ENCODE peak calls at places on chromosomes 13 and 19, in four cellular contexts. S, A, R and N are unnamed samples.

GRCh38 chr19:16372065-16372915 is 47.7 kb downstream of the KLF2 start:
- DNase-seq in S (no peak), A (no peak), R (no peak), N (peak)

GRCh38 chr13:27005556-27005955 is 166.1 kb downstream of the USP12 start:
- DNase-seq in S (no peak), A (no peak), R (no peak), N (no peak)

GRCh38 chr13:59680429-59681024 is 483.2 kb downstream of the DIAPH3 start:
- DNase-seq in S (peak), A (no peak), R (no peak), N (no peak)

GRCh38 chr13:85819513-85819912 is 20.3 kb upstream of the SLITRK6 start:
- DNase-seq in S (no peak), A (no peak), R (no peak), N (no peak)

GRCh38 chr19:10836478-10837325 is 690 bp upstream of the TMED1 start:
- DNase-seq in S (peak), A (no peak), R (no peak), N (peak)

GRCh38 chr19:48632692-48633147 is 4.5 kb downstream of the DBP start:
- DNase-seq in S (no peak), A (no peak), R (no peak), N (no peak)

GRCh38 chr13:100673831-100674362 is 698 bp downstream of the TMTC4 start:
- DNase-seq in S (peak), A (no peak), R (peak), N (peak)

GRCh38 chr13:91946498-91947070 is 548.2 kb downstream of the GPC5 start:
- DNase-seq in S (peak), A (no peak), R (peak), N (no peak)

GRCh38 chr13:113547248-113547971 is 37.1 kb upstream of the TFDP1 start:
- DNase-seq in S (no peak), A (peak), R (no peak), N (peak)

GRCh38 chr19:47187023-47187655 is 43.9 kb downstream of the BBC3 start:
- DNase-seq in S (no peak), A (no peak), R (no peak), N (no peak)

GRCh38 chr13:25494708-25495411 is 123.1 kb downstream of the ATP8A2 start:
- DNase-seq in S (no peak), A (no peak), R (no peak), N (no peak)

GRCh38 chr13:105982219-105982618 is 553.2 kb downstream of the EFNB2 start:
- DNase-seq in S (no peak), A (peak), R (no peak), N (no peak)

GRCh38 chr13:21060827-21061076 is 634 bp downstream of the LATS2 start:
- DNase-seq in S (no peak), A (no peak), R (no peak), N (peak)

GRCh38 chr19:23802290-23802689 is 43.6 kb upstream of the ZNF681 start:
- DNase-seq in S (no peak), A (no peak), R (no peak), N (no peak)

GRCh38 chr19:10422846-10423245 is 2.5 kb downstream of the PDE4A start:
- DNase-seq in S (no peak), A (no peak), R (no peak), N (no peak)

GRCh38 chr13:114045113-114045735 is 71.3 kb upstream of the C13orf46 start:
- DNase-seq in S (no peak), A (no peak), R (no peak), N (no peak)

GRCh38 chr19:28618504-28618903 is 594.4 kb downstream of the UQCRFS1 start:
- DNase-seq in S (no peak), A (no peak), R (no peak), N (no peak)

GRCh38 chr13:112766336-112766735 is 76.5 kb downstream of the ATP11A start:
- DNase-seq in S (no peak), A (no peak), R (no peak), N (no peak)

GRCh38 chr13:70842062-70842644 is 733.9 kb upstream of the KLHL1 start:
- DNase-seq in S (no peak), A (no peak), R (no peak), N (no peak)

GRCh38 chr19:54341295-54341694 is 2.3 kb upstream of the LILRA4 start:
- DNase-seq in S (no peak), A (no peak), R (no peak), N (no peak)

GRCh38 chr13:113209336-113209879 is at the start of gene CUL4A:
- DNase-seq in S (peak), A (peak), R (peak), N (peak)

GRCh38 chr13:110233181-110233641 is 73.7 kb downstream of the COL4A1 start:
- DNase-seq in S (no peak), A (peak), R (no peak), N (peak)

GRCh38 chr13:100440756-100441421 is 147.7 kb downstream of the GGACT start:
- DNase-seq in S (no peak), A (no peak), R (peak), N (no peak)

GRCh38 chr19:41707502-41707812 is 969 bp upstream of the CEACAM5 start:
- DNase-seq in S (peak), A (no peak), R (no peak), N (no peak)

GRCh38 chr19:50003810-50004419 is 21.3 kb downstream of the VRK3 start:
- DNase-seq in S (peak), A (no peak), R (no peak), N (peak)

GRCh38 chr19:38385804-38386257 is 2.0 kb downstream of the GGN start:
- DNase-seq in S (no peak), A (no peak), R (no peak), N (no peak)

GRCh38 chr19:53422551-53422950 is 9.2 kb upstream of the ZNF761 start:
- DNase-seq in S (no peak), A (no peak), R (no peak), N (no peak)

GRCh38 chr13:32429406-32429909 is 1.5 kb upstream of the N4BP2L1 start:
- DNase-seq in S (no peak), A (no peak), R (no peak), N (no peak)

GRCh38 chr13:107124129-107124718 is 556.3 kb upstream of the ARGLU1 start:
- DNase-seq in S (peak), A (no peak), R (peak), N (no peak)

GRCh38 chr19:56309511-56310185 is 5.0 kb downstream of the ZSCAN5A start:
- DNase-seq in S (peak), A (peak), R (peak), N (no peak)

GRCh38 chr13:48501705-48502104 is 31.2 kb downstream of the RCBTB2 start:
- DNase-seq in S (no peak), A (no peak), R (no peak), N (no peak)

GRCh38 chr13:60164490-60164889 is 762 bp upstream of the DIAPH3 start:
- DNase-seq in S (no peak), A (no peak), R (no peak), N (no peak)

GRCh38 chr13:30481241-30481760 is 15.6 kb upstream of the HMGB1 start:
- DNase-seq in S (no peak), A (no peak), R (no peak), N (no peak)

GRCh38 chr19:4369109-4369887 is 25.9 kb downstream of the MPND start:
- DNase-seq in S (no peak), A (peak), R (no peak), N (no peak)
- TF ChIP-seq EP300 in S (no peak), A (no peak), R (no peak), N (no peak)

GRCh38 chr13:42048625-42049453 is at the start of gene DGKH:
- DNase-seq in S (peak), A (peak), R (no peak), N (peak)
- TF ChIP-seq POLR2A in S (peak), A (no peak), R (no peak), N (no peak)

GRCh38 chr13:93309886-93310520 is 83.4 kb downstream of the GPC6 start:
- DNase-seq in S (peak), A (no peak), R (peak), N (no peak)
- TF ChIP-seq EP300 in S (no peak), A (no peak), R (no peak), N (no peak)

DNA sequence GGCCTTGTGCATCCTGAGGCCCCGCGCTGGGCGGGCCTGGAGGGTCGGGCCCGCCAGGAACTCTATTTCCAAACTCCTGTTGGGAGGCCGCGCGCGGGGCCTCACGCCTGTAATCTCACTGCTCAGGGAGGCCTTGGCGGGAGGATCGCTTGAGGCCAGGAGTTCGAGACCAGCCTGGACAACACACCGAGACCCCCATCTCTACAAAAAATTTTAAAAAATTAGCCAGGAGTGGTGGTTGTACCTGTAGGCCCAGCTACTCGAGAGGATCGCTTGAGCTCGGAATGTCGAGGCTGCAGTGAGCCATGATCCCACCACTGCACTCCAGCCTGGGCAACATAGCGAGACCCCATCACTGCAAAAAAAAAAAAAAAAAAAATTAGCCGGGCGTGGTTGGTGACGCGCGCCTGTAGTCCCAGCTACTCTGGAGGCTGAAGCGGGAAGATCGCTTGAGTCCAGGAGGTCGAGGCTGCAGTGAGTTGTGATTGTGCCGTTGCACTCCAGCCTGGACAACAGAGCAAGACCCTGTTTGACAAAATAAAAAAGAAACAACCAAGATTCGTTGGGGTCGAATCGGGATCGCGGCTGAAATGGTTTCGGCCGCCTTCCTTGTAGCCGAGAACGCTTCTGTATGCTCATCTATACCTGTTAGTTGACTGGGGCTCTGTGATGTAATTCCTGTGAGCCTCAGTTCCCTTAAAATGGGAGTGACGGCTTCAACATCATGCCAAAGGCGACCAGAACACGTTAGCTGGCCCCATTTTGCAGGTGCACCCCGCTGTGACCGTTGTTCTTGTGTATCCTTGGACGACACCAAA is 636 bp downstream of the SF3A2 start:
- DNase-seq in S (no peak), A (no peak), R (no peak), N (no peak)
- TF ChIP-seq POLR2A in S (no peak), A (no peak), R (no peak), N (no peak)

GRCh38 chr13:83167203-83167602 is 715.1 kb downstream of the SLITRK1 start:
- DNase-seq in S (no peak), A (no peak), R (no peak), N (no peak)

GRCh38 chr13:83168575-83168974 is 713.7 kb downstream of the SLITRK1 start:
- DNase-seq in S (no peak), A (no peak), R (no peak), N (no peak)
- TF ChIP-seq EP300 in S (no peak), A (no peak), R (no peak), N (no peak)

GRCh38 chr19:7381073-7381390 is 32.3 kb downstream of the ARHGEF18 start:
- DNase-seq in S (no peak), A (peak), R (no peak), N (no peak)

GRCh38 chr19:7386308-7386707 is 37.6 kb downstream of the ARHGEF18 start:
- DNase-seq in S (peak), A (no peak), R (no peak), N (no peak)

GRCh38 chr19:7382694-7383093 is 34.0 kb downstream of the ARHGEF18 start:
- DNase-seq in S (no peak), A (peak), R (no peak), N (no peak)

GRCh38 chr19:7385062-7385461 is 36.3 kb downstream of the ARHGEF18 start:
- DNase-seq in S (no peak), A (no peak), R (no peak), N (no peak)

DNA sequence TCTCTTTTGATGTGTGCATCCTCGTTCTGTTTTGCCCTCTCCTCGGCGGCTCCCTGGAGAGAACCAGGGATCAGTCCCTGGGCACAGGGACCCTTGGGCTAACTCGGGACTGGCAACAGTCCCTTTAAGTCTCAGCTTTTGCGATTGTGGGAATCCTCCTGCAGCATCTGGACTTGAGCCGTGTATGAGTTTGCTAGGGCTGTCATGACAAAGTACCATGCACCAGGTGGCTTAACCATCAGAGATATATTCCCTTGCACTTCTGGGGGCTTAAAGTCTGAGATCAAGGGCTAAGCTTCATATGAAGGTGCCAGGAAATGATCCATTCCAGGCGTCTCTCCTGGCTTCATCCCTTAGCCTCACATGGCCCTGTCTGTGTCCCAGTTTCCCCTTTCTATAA is 34.5 kb downstream of the ARHGEF18 start:
- DNase-seq in S (no peak), A (no peak), R (no peak), N (no peak)
- TF ChIP-seq POLR2A in S (no peak), A (no peak), R (no peak), N (no peak)

GRCh38 chr19:29680447-29680846 is 15.2 kb downstream of the PLEKHF1 start:
- DNase-seq in S (no peak), A (no peak), R (no peak), N (no peak)

GRCh38 chr19:29679598-29680210 is 14.4 kb downstream of the PLEKHF1 start:
- DNase-seq in S (no peak), A (no peak), R (no peak), N (no peak)

GRCh38 chr19:29677001-29677781 is 11.9 kb downstream of the PLEKHF1 start:
- DNase-seq in S (no peak), A (no peak), R (no peak), N (no peak)

GRCh38 chr19:29676586-29676985 is 11.3 kb downstream of the PLEKHF1 start:
- DNase-seq in S (no peak), A (no peak), R (no peak), N (no peak)

GRCh38 chr19:29678484-29679106 is 13.3 kb downstream of the PLEKHF1 start:
- DNase-seq in S (no peak), A (no peak), R (peak), N (peak)
- TF ChIP-seq EP300 in S (no peak), A (no peak), R (no peak), N (no peak)

DNA sequence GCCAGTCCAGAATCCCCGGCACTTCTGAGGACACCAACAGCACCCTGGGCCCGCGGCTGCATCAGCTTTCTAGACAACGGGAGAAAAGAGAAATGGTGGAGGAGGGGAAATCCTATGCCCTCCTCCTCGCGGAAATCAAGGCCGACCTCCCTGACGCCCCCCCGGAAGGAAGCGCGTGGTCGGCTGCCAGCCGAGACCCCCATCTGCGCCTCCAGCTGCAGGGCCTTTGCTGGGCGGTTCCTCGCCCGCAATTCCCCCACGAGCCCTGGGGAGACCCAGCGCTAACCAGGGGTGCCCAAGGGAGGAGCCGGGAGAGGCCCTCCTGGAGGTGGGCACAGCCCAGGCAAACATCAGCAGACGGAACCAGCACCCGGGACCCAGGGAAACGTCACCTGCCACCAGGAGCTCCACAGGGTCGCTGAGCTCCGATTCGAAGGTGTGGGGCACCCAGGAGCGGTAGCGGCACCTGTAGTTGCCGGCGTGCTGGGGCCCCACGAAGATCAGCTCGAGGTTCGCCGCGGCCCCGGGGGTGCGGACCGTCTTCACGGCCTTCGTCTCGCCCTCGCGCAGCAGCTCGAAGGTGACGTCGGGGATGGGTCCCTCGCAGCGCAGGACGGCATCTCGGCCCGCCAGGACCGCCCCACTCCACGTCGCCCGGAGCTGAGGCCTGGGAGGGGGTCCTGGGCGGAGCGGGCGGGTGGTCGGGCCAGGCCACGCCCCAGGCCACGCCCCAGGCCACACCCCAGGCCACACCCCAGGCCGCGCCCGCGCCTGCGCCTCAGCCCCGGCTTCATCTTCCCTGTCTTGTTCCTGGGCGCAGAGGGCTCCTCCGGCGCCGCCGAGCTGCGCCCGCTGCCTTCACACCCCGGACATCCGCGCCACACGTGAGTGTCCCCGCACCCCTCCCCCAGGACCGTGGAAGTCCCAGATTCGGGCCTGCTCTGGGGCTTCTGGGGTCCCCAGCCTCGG is 6.0 kb downstream of the A1BG start:
- DNase-seq in S (peak), A (peak), R (no peak), N (peak)
- TF ChIP-seq POLR2A in S (peak), A (no peak), R (no peak), N (no peak)